ENCODE peak calls at places on chromosomes 4 and X, in six cellular contexts. O is stimulated activated naive CD8-positive, alpha-beta T cell treated with anti-CD3 and anti-CD28 coated beads, Interleukin-15, Interleukin-2, amounts not matched to agents 100 U/mL and 50 U/mL, for 24 hours; N is adrenal gland; Z is KG1; E is SW480; T is mesenchymal stem cell. Y is an unnamed sample.

GRCh38 chr4:146072381-146072780 is 103.1 kb upstream of the LSM6 start:
- DNase-seq in N (no peak), O (no peak), Z (no peak), E (no peak), T (peak), Y (no peak)

GRCh38 chr4:55661398-55662056 is 25.4 kb upstream of the NMU start:
- DNase-seq in E (no peak), T (no peak), Z (no peak), N (no peak), O (no peak), Y (no peak)

GRCh38 chr4:74613266-74613665 is 168.3 kb downstream of the AREG start:
- DNase-seq in Z (no peak), T (peak), O (no peak), N (no peak), E (no peak), Y (no peak)

GRCh38 chr4:37469286-37469685 is 216.9 kb downstream of the RELL1 start:
- DNase-seq in N (no peak), E (no peak), Z (no peak), O (no peak), T (no peak), Y (no peak)

GRCh38 chrX:133045986-133046385 is 50.9 kb downstream of the USP26 start:
- DNase-seq in N (no peak), O (no peak), T (peak), E (peak), Z (no peak), Y (no peak)

GRCh38 chr4:153294631-153295030 is 49.9 kb upstream of the MND1 start:
- DNase-seq in E (no peak), O (no peak), N (no peak), T (no peak), Z (no peak), Y (no peak)

GRCh38 chr4:37891221-37892159 is 606 bp downstream of the TBC1D1 start:
- DNase-seq in Z (peak), N (peak), T (peak), E (peak), O (peak), Y (peak)

GRCh38 chr4:17817027-17817426 is 6.2 kb downstream of the NCAPG start:
- DNase-seq in T (peak), Z (no peak), N (no peak), O (no peak), E (peak), Y (peak)

GRCh38 chrX:132750312-132751042 is 208.0 kb downstream of the HS6ST2 start:
- DNase-seq in Z (no peak), T (peak), E (no peak), N (no peak), O (no peak), Y (no peak)

GRCh38 chr4:67545996-67546356 is 673 bp upstream of the CENPC start:
- DNase-seq in E (no peak), N (no peak), Z (no peak), T (no peak), O (no peak), Y (no peak)

GRCh38 chr4:83618991-83619390 is 83.1 kb downstream of the GPAT3 start:
- DNase-seq in T (no peak), E (peak), Z (no peak), N (no peak), O (no peak), Y (no peak)

GRCh38 chrX:109732319-109732779 is 708 bp downstream of the ACSL4 start:
- DNase-seq in E (peak), Z (no peak), N (no peak), T (peak), O (peak), Y (no peak)

GRCh38 chr4:16896871-16897270 is 1.6 kb downstream of the LDB2 start:
- DNase-seq in O (no peak), T (peak), Z (no peak), E (no peak), N (no peak), Y (no peak)

GRCh38 chrX:133726211-133726630 is 259.2 kb downstream of the GPC3 start:
- DNase-seq in Z (no peak), T (peak), N (no peak), E (peak), O (no peak), Y (no peak)

GRCh38 chr4:10459305-10459704 is 2.1 kb upstream of the ZNF518B start:
- DNase-seq in E (no peak), N (no peak), O (no peak), T (no peak), Z (no peak), Y (no peak)

GRCh38 chr4:14856076-14856926 is 146.0 kb upstream of the CPEB2 start:
- DNase-seq in N (peak), E (peak), Z (no peak), O (peak), T (peak), Y (peak)

GRCh38 chrX:47746446-47746845 is 87.5 kb upstream of the UXT start:
- DNase-seq in N (no peak), O (no peak), T (no peak), E (peak), Z (no peak), Y (no peak)

GRCh38 chrX:134365923-134366322 is 94.0 kb upstream of the HPRT1 start:
- DNase-seq in Z (no peak), N (no peak), E (no peak), T (no peak), O (no peak), Y (no peak)

GRCh38 chrX:9141496-9141895 is 107.6 kb upstream of the FAM9B start:
- DNase-seq in T (peak), E (no peak), Z (no peak), O (no peak), N (no peak), Y (no peak)

GRCh38 chr4:55498051-55498450 is 48.7 kb downstream of the CLOCK start:
- DNase-seq in N (no peak), O (no peak), E (no peak), T (no peak), Z (no peak), Y (no peak)

GRCh38 chr4:183098080-183098722 is 856 bp upstream of the WWC2 start:
- DNase-seq in Z (no peak), T (peak), N (peak), O (peak), E (peak), Y (peak)

GRCh38 chrX:154800508-154801207 is 4.6 kb downstream of the MPP1 start:
- DNase-seq in E (no peak), Z (no peak), O (no peak), N (no peak), T (no peak), Y (no peak)

GRCh38 chrX:69361286-69361926 is 142.7 kb upstream of the NALF2 start:
- DNase-seq in T (no peak), Z (no peak), O (no peak), E (peak), N (no peak), Y (no peak)

GRCh38 chr4:141713771-141714445 is 77.5 kb downstream of the IL15 start:
- DNase-seq in O (no peak), Z (no peak), N (no peak), E (peak), T (peak), Y (no peak)

GRCh38 chr4:3073158-3074077 is 920 bp downstream of the HTT-AS start:
- DNase-seq in N (no peak), Z (no peak), O (peak), E (no peak), T (peak), Y (no peak)

GRCh38 chr4:77336411-77337142 is 179.6 kb downstream of the CCNG2 start:
- DNase-seq in N (no peak), O (no peak), T (no peak), Z (no peak), E (no peak), Y (no peak)

GRCh38 chr4:176193126-176193525 is 2.3 kb downstream of the SPATA4 start:
- DNase-seq in T (peak), O (no peak), Z (no peak), E (no peak), N (no peak), Y (no peak)

GRCh38 chr4:156128616-156129015 is 174.9 kb upstream of the CTSO start:
- DNase-seq in Z (no peak), O (no peak), N (no peak), E (no peak), T (no peak), Y (no peak)

GRCh38 chr4:180953572-180953971 is 1289.6 kb upstream of the TENM3 start:
- DNase-seq in O (no peak), E (no peak), T (no peak), Z (no peak), N (no peak), Y (no peak)

GRCh38 chr4:78885598-78885997 is 53.6 kb downstream of the PAQR3 start:
- DNase-seq in E (no peak), O (no peak), T (no peak), N (no peak), Z (no peak), Y (no peak)

GRCh38 chr4:94870151-94870550 is 112.4 kb downstream of the BMPR1B start:
- DNase-seq in Z (no peak), T (no peak), E (no peak), N (no peak), O (no peak), Y (no peak)

GRCh38 chrX:39731735-39732134 is 366.0 kb downstream of the BCOR start:
- DNase-seq in E (no peak), Z (no peak), T (peak), N (no peak), O (no peak), Y (no peak)

GRCh38 chr4:85659626-85660213 is 184.8 kb downstream of the ARHGAP24 start:
- DNase-seq in T (no peak), N (no peak), O (no peak), E (no peak), Z (peak), Y (no peak)

Y was measured in GM13976.